ENCODE peak calls at places on chromosomes 12 and 14, in ten cellular contexts. F is GM23248, G is keratinocyte, P is OCI-LY7, B is IMR-90, W is fibroblast of lung, T is mammary epithelial cell, R is GM23338, L is MM.1S, Y is PC-3. O is an unnamed sample. For H3K4me1, the result is how much of the 10 kb centered on the place peaks cover.

GRCh38 chr14:104321151-104322130 is 183.1 kb downstream of the KIF26A start:
- DNase-seq in F (no peak), G (no peak), P (no peak), B (no peak), W (no peak), T (no peak), R (no peak), L (no peak), Y (no peak), O (no peak)

GRCh38 chr12:75545636-75546035 is 34.2 kb upstream of the KRR1 start:
- DNase-seq in F (no peak), G (no peak), P (no peak), B (no peak), W (no peak), T (no peak), R (no peak), L (no peak), Y (no peak), O (no peak)

GRCh38 chr12:59847127-59847526 is 251.3 kb downstream of the SLC16A7 start:
- DNase-seq in F (no peak), G (no peak), P (no peak), B (no peak), W (no peak), T (peak), R (no peak), L (no peak), Y (peak), O (no peak)

GRCh38 chr12:31245822-31246469 is 80.0 kb downstream of the SINHCAF start:
- DNase-seq in F (no peak), G (no peak), P (peak), B (no peak), W (peak), T (no peak), R (peak), L (peak), Y (no peak), O (no peak)

GRCh38 chr12:9760699-9761406 is at the start of gene CD69:
- DNase-seq in F (no peak), G (no peak), P (peak), B (no peak), W (no peak), T (peak), R (no peak), L (no peak), Y (no peak), O (no peak)

GRCh38 chr14:47674148-47674545 is 1.3 kb downstream of the MDGA2 start:
- DNase-seq in F (no peak), G (no peak), P (no peak), B (no peak), W (no peak), T (no peak), R (peak), L (no peak), Y (no peak), O (peak)

GRCh38 chr12:18421840-18422239 is 160.5 kb downstream of the PIK3C2G start:
- DNase-seq in F (peak), G (no peak), P (no peak), B (peak), W (peak), T (no peak), R (no peak), L (no peak), Y (peak), O (no peak)

GRCh38 chr14:68491793-68492192 is 301.1 kb downstream of the ZFP36L1 start:
- DNase-seq in F (no peak), G (no peak), P (no peak), B (no peak), W (no peak), T (no peak), R (peak), L (no peak), Y (no peak), O (no peak)

GRCh38 chr12:2306686-2307249 is 254.0 kb downstream of the CACNA1C start:
- DNase-seq in F (no peak), G (no peak), P (peak), B (no peak), W (no peak), T (no peak), R (peak), L (no peak), Y (no peak), O (no peak)

GRCh38 chr12:19850341-19851065 is 411.2 kb downstream of the AEBP2 start:
- DNase-seq in F (peak), G (no peak), P (no peak), B (peak), W (peak), T (peak), R (no peak), L (no peak), Y (no peak), O (no peak)

GRCh38 chr12:106581543-106582263 is 1.1 kb upstream of the RFX4 start:
- DNase-seq in F (peak), G (no peak), P (no peak), B (no peak), W (no peak), T (no peak), R (peak), L (no peak), Y (no peak), O (peak)

GRCh38 chr12:54991161-54991991 is 6.8 kb upstream of the TESPA1 start:
- DNase-seq in F (no peak), G (no peak), P (peak), B (no peak), W (no peak), T (no peak), R (no peak), L (peak), Y (no peak), O (no peak)

GRCh38 chr14:22221508-22221907 is 367.5 kb downstream of the DAD1 start:
- DNase-seq in F (peak), G (no peak), P (peak), B (peak), W (peak), T (peak), R (peak), L (peak), Y (peak), O (peak)

GRCh38 chr14:51401272-51401671 is 161.2 kb downstream of the TMX1 start:
- DNase-seq in F (peak), G (no peak), P (no peak), B (no peak), W (no peak), T (no peak), R (no peak), L (no peak), Y (no peak), O (no peak)

GRCh38 chr14:95915326-95915725 is 38.7 kb downstream of the TUNAR start:
- DNase-seq in F (no peak), G (no peak), P (no peak), B (no peak), W (no peak), T (no peak), R (peak), L (no peak), Y (no peak), O (peak)

GRCh38 chr12:22653075-22653474 is 28.1 kb downstream of the ETNK1 start:
- DNase-seq in F (peak), G (no peak), P (no peak), B (peak), W (peak), T (no peak), R (no peak), L (no peak), Y (no peak), O (no peak)

GRCh38 chr14:50031534-50032313 is 84.6 kb downstream of the VCPKMT start:
- DNase-seq in F (peak), G (no peak), P (no peak), B (peak), W (no peak), T (no peak), R (no peak), L (no peak), Y (no peak), O (no peak)

GRCh38 chr12:92144631-92145480 is 790 bp downstream of the BTG1 start:
- DNase-seq in F (peak), G (no peak), P (peak), B (peak), W (peak), T (peak), R (peak), L (peak), Y (peak), O (peak)

GRCh38 chr12:109792992-109793391 is 40.2 kb downstream of the TRPV4 start:
- DNase-seq in F (no peak), G (no peak), P (no peak), B (no peak), W (no peak), T (no peak), R (no peak), L (no peak), Y (no peak), O (no peak)

GRCh38 chr14:94625353-94625635 is 13.1 kb downstream of the SERPINA3 start:
- DNase-seq in F (no peak), G (no peak), P (no peak), B (no peak), W (no peak), T (no peak), R (no peak), L (no peak), Y (no peak), O (no peak)

GRCh38 chr14:89767861-89768268 is 186.7 kb downstream of the EFCAB11 start:
- DNase-seq in F (peak), G (no peak), P (peak), B (peak), W (peak), T (peak), R (peak), L (peak), Y (peak), O (peak)

GRCh38 chr14:74978416-74978947 is 23.1 kb upstream of the PGF start:
- DNase-seq in F (peak), G (no peak), P (no peak), B (no peak), W (no peak), T (peak), R (no peak), L (no peak), Y (peak), O (no peak)

GRCh38 chr12:6539276-6540134 is 5.2 kb downstream of the GAPDH start:
- DNase-seq in F (peak), G (no peak), P (peak), B (peak), W (no peak), T (peak), R (peak), L (no peak), Y (peak), O (no peak)
- H2AFZ ChIP-seq in F (no peak), G (no peak), P (no peak), B (peak), W (no peak), T (no peak), R (no peak), L (no peak), Y (no peak), O (no peak)

GRCh38 chr12:93591137-93591868 is 18.8 kb downstream of the SOCS2 start:
- DNase-seq in F (peak), G (no peak), P (peak), B (peak), W (peak), T (peak), R (peak), L (peak), Y (peak), O (peak)
- H3K4me1 ChIP-seq in F (under half), G (under half), P (half or more), B (under half), W (under half), T (under half), R (under half), L (under half), Y (under half), O (under half)

GRCh38 chr12:34126239-34126641 is 103.9 kb downstream of the ALG10 start:
- DNase-seq in F (peak), G (no peak), P (no peak), B (no peak), W (no peak), T (no peak), R (no peak), L (no peak), Y (peak), O (no peak)
- H3K4me3 ChIP-seq in F (peak), G (no peak), P (no peak), B (no peak), W (no peak), T (no peak), R (no peak), L (no peak), Y (peak), O (no peak)

DNA sequence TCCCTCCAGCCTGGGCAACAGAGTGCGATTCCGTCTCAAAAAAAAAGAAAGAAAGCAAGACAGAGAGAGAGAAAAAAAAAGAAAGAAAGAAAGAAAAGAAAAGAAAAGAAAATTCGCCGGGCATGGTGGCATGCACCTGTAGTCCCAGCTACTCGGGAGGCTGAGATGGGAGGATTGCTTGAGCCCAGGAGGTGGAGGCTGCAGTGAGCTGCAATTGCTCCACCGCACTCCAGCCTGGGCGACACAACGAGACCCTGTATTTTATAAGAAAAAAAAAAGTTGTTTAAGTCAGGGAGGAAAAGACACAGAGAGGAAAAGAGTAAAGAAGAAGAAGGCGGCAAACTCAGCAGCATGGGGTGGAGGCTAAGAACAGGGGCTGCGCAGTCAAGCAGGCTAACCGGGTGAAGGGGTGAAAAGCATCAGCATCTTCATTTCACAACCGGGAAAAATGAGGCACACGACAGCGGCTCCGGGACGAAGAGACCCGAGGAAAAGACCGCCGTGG is 557 bp upstream of the FICD start:
- DNase-seq in F (no peak), G (no peak), P (no peak), B (no peak), W (no peak), T (no peak), R (no peak), L (peak), Y (no peak), O (no peak)
- H2AFZ ChIP-seq in F (peak), G (peak), P (peak), B (peak), W (peak), T (peak), R (peak), L (peak), Y (peak), O (no peak)

GRCh38 chr12:95204141-95204866 is 13.0 kb downstream of the FGD6 start:
- DNase-seq in F (peak), G (peak), P (no peak), B (peak), W (peak), T (peak), R (peak), L (no peak), Y (peak), O (peak)
- H3K4me1 ChIP-seq in F (half or more), G (half or more), P (half or more), B (under half), W (under half), T (half or more), R (half or more), L (under half), Y (half or more), O (half or more)